ENCODE peak calls at places on chromosomes 11 and 22, in nine cellular contexts. X is Ammon's horn; E is central memory CD4-positive, alpha-beta T cell; F is effector CD4-positive, alpha-beta T cell; K is activated CD8-positive, alpha-beta memory T cell treated with anti-CD3 and anti-CD28 coated beads, Interleukin-2, amount 50 U/mL, for 48 hours; N is cardiac muscle cell; J is H54; C is epithelial cell of esophagus; W is ACHN. B is an unnamed sample.

GRCh38 chr11:15779518-15779917 is 576.8 kb downstream of the SOX6 start:
- DNase-seq in N (no peak), C (no peak), K (no peak), W (no peak), F (no peak), X (no peak), E (no peak), J (no peak), B (no peak)

GRCh38 chr22:16776088-16776487 is 49.1 kb downstream of the XKR3 start:
- DNase-seq in K (no peak), E (no peak), F (no peak), X (no peak), W (no peak), C (no peak), N (no peak), J (no peak), B (no peak)

GRCh38 chr11:28529540-28530410 is 421.6 kb downstream of the METTL15 start:
- DNase-seq in N (peak; percentile 70), X (no peak), C (peak; percentile 65), W (peak; percentile 49), K (no peak), J (no peak), E (no peak), F (no peak), B (peak; percentile 85)

GRCh38 chr11:67273260-67273990 is 7.2 kb downstream of the GRK2 start:
- DNase-seq in W (no peak), X (no peak), N (no peak), K (no peak), C (no peak), J (no peak), E (no peak), F (no peak), B (no peak)

GRCh38 chr11:76095891-76096290 is 110.4 kb downstream of the WNT11 start:
- DNase-seq in J (no peak), N (no peak), C (peak; percentile 6), F (no peak), K (no peak), W (no peak), E (no peak), X (no peak), B (no peak)

GRCh38 chr11:2382927-2383822 is 6.1 kb downstream of the CD81 start:
- DNase-seq in J (no peak), W (no peak), N (peak; percentile 87), E (no peak), K (no peak), C (no peak), X (peak; percentile 69), F (no peak), B (peak; percentile 22)

GRCh38 chr11:125300791-125301218 is 136.3 kb downstream of the PKNOX2 start:
- DNase-seq in C (peak; percentile 76), K (no peak), F (no peak), X (no peak), J (peak; percentile 41), N (no peak), W (peak; percentile 54), E (no peak), B (no peak)

GRCh38 chr22:43183496-43184263 is 3.3 kb downstream of the TTLL12 start:
- DNase-seq in X (no peak), J (no peak), E (no peak), W (no peak), K (no peak), N (no peak), F (no peak), C (peak; percentile 81), B (no peak)

GRCh38 chr11:13303668-13304649 is 26.4 kb downstream of the BMAL1 start:
- DNase-seq in C (no peak), W (no peak), K (no peak), X (peak; percentile 47), E (no peak), F (no peak), N (no peak), J (no peak), B (no peak)

GRCh38 chr11:119115484-119116234 is 5.7 kb upstream of the HINFP start:
- DNase-seq in C (no peak), J (no peak), W (no peak), X (peak; percentile 70), E (peak; percentile 67), K (no peak), N (no peak), F (no peak), B (no peak)

GRCh38 chr11:117877120-117877784 is 794 bp upstream of the FXYD6 start:
- DNase-seq in C (no peak), X (no peak), K (peak; percentile 50), F (no peak), E (no peak), J (no peak), W (no peak), N (no peak), B (peak; percentile 93)

GRCh38 chr11:35146074-35146521 is 7.1 kb downstream of the CD44 start:
- DNase-seq in J (no peak), E (no peak), X (no peak), F (peak; percentile 62), C (peak; percentile 94), K (peak; percentile 80), N (no peak), W (no peak), B (no peak)

GRCh38 chr11:132586801-132587200 is 945.5 kb downstream of the OPCML start:
- DNase-seq in K (no peak), W (no peak), F (no peak), X (peak; percentile 21), C (no peak), N (no peak), E (no peak), J (no peak), B (peak; percentile 99)

B was measured in cerebellar cortex.